ENCODE peak calls at places on chromosomes 5 and 9, in ten cellular contexts. P, Q, L, B, I, K, W, T, J and C are unnamed samples.

GRCh38 chr9:116074658-116075057 is 78.9 kb upstream of the PAPPA start:
- DNase-seq in P (no peak), Q (no peak), L (no peak), B (no peak), I (no peak), K (no peak), W (no peak), T (no peak), J (no peak), C (no peak)

GRCh38 chr9:29044959-29045358 is 1471.7 kb upstream of the C9orf72 start:
- DNase-seq in P (no peak), Q (no peak), L (no peak), B (no peak), I (no peak), K (no peak), W (no peak), T (no peak), J (no peak), C (no peak)

GRCh38 chr9:88596376-88596775 is 61.4 kb downstream of the NXNL2 start:
- DNase-seq in P (no peak), Q (no peak), L (no peak), B (no peak), I (no peak), K (no peak), W (no peak), T (no peak), J (no peak), C (no peak)

GRCh38 chr5:158884827-158885512 is 214.7 kb downstream of the EBF1 start:
- DNase-seq in P (no peak), Q (no peak), L (no peak), B (no peak), I (no peak), K (no peak), W (no peak), T (no peak), J (no peak), C (no peak)

GRCh38 chr9:81825831-81826540 is 102.2 kb upstream of the SPATA31D4 start:
- DNase-seq in P (no peak), Q (no peak), L (no peak), B (no peak), I (no peak), K (no peak), W (no peak), T (no peak), J (no peak), C (no peak)

GRCh38 chr5:68924490-68925145 is 169.2 kb upstream of the SLC30A5 start:
- DNase-seq in P (peak), Q (no peak), L (no peak), B (no peak), I (no peak), K (no peak), W (no peak), T (no peak), J (no peak), C (no peak)

GRCh38 chr5:147276497-147276896 is 41.7 kb downstream of the STK32A start:
- DNase-seq in P (no peak), Q (no peak), L (no peak), B (no peak), I (no peak), K (no peak), W (no peak), T (no peak), J (no peak), C (no peak)

GRCh38 chr9:72383978-72384709 is 19.1 kb upstream of the ZFAND5 start:
- DNase-seq in P (no peak), Q (no peak), L (no peak), B (no peak), I (no peak), K (no peak), W (no peak), T (no peak), J (no peak), C (no peak)

GRCh38 chr5:16855475-16855874 is 80.6 kb downstream of the MYO10 start:
- DNase-seq in P (no peak), Q (no peak), L (no peak), B (no peak), I (no peak), K (no peak), W (no peak), T (peak), J (no peak), C (no peak)

GRCh38 chr5:135491552-135492318 is 39.6 kb upstream of the TIFAB start:
- DNase-seq in P (no peak), Q (no peak), L (no peak), B (peak), I (no peak), K (peak), W (no peak), T (no peak), J (no peak), C (no peak)

GRCh38 chr5:125717209-125717608 is 706.0 kb upstream of the GRAMD2B start:
- DNase-seq in P (no peak), Q (no peak), L (no peak), B (no peak), I (no peak), K (no peak), W (no peak), T (no peak), J (no peak), C (no peak)

GRCh38 chr5:88957000-88957399 is 74.0 kb upstream of the MEF2C start:
- DNase-seq in P (no peak), Q (no peak), L (no peak), B (no peak), I (no peak), K (no peak), W (no peak), T (no peak), J (no peak), C (no peak)

GRCh38 chr5:90528704-90529233 is 615 bp downstream of the LYSMD3 start:
- DNase-seq in P (no peak), Q (no peak), L (no peak), B (no peak), I (no peak), K (no peak), W (peak), T (peak), J (no peak), C (peak)

GRCh38 chr9:92324451-92324850 is 699 bp downstream of the NOL8 start:
- DNase-seq in P (no peak), Q (no peak), L (no peak), B (no peak), I (no peak), K (no peak), W (no peak), T (no peak), J (no peak), C (no peak)

GRCh38 chr5:74422671-74423070 is 217.9 kb downstream of the ENC1 start:
- DNase-seq in P (no peak), Q (no peak), L (no peak), B (no peak), I (no peak), K (no peak), W (no peak), T (no peak), J (no peak), C (no peak)

GRCh38 chr5:109347252-109347888 is 62.4 kb downstream of the PJA2 start:
- DNase-seq in P (no peak), Q (no peak), L (no peak), B (no peak), I (no peak), K (no peak), W (no peak), T (no peak), J (no peak), C (no peak)

GRCh38 chr5:150616506-150616905 is 24.0 kb upstream of the SYNPO start:
- DNase-seq in P (no peak), Q (no peak), L (no peak), B (no peak), I (no peak), K (no peak), W (no peak), T (no peak), J (no peak), C (no peak)

GRCh38 chr9:70421272-70422180 is 7.1 kb upstream of the KLF9 start:
- DNase-seq in P (peak), Q (no peak), L (no peak), B (peak), I (no peak), K (peak), W (no peak), T (peak), J (peak), C (no peak)

GRCh38 chr5:10124287-10124686 is 125.4 kb downstream of the ATPSCKMT start:
- DNase-seq in P (no peak), Q (no peak), L (no peak), B (no peak), I (no peak), K (no peak), W (no peak), T (no peak), J (no peak), C (no peak)

GRCh38 chr5:126359884-126360283 is 63.3 kb upstream of the GRAMD2B start:
- DNase-seq in P (no peak), Q (no peak), L (no peak), B (no peak), I (no peak), K (no peak), W (no peak), T (no peak), J (no peak), C (no peak)

GRCh38 chr9:561430-561829 is 280.1 kb upstream of the DMRT1 start:
- DNase-seq in P (no peak), Q (no peak), L (no peak), B (no peak), I (no peak), K (no peak), W (no peak), T (no peak), J (no peak), C (no peak)

GRCh38 chr9:122125158-122125890 is 32.2 kb upstream of the TTLL11 start:
- DNase-seq in P (peak), Q (no peak), L (peak), B (peak), I (peak), K (peak), W (peak), T (peak), J (no peak), C (peak)

GRCh38 chr9:18114559-18114958 is 359.4 kb upstream of the ADAMTSL1 start:
- DNase-seq in P (no peak), Q (no peak), L (no peak), B (no peak), I (no peak), K (no peak), W (no peak), T (no peak), J (no peak), C (no peak)

GRCh38 chr5:131987251-131987650 is 24.2 kb downstream of the ACSL6 start:
- DNase-seq in P (no peak), Q (no peak), L (no peak), B (no peak), I (no peak), K (no peak), W (no peak), T (no peak), J (no peak), C (no peak)

GRCh38 chr5:20554001-20554400 is 566.0 kb upstream of the CDH18 start:
- DNase-seq in P (no peak), Q (no peak), L (no peak), B (no peak), I (no peak), K (no peak), W (no peak), T (no peak), J (no peak), C (no peak)

GRCh38 chr5:180784497-180785097 is 18.0 kb downstream of the MGAT1 start:
- DNase-seq in P (peak), Q (no peak), L (peak), B (peak), I (peak), K (peak), W (peak), T (peak), J (no peak), C (peak)

GRCh38 chr5:114367029-114367428 is 5.2 kb downstream of the KCNN2 start:
- DNase-seq in P (no peak), Q (no peak), L (no peak), B (no peak), I (no peak), K (no peak), W (no peak), T (peak), J (no peak), C (no peak)

GRCh38 chr9:108663381-108663876 is 192.4 kb downstream of the ACTL7B start:
- DNase-seq in P (no peak), Q (no peak), L (no peak), B (no peak), I (no peak), K (no peak), W (no peak), T (no peak), J (no peak), C (no peak)

GRCh38 chr5:78515665-78516064 is 132.9 kb downstream of the LHFPL2 start:
- DNase-seq in P (no peak), Q (no peak), L (no peak), B (no peak), I (no peak), K (no peak), W (no peak), T (no peak), J (no peak), C (no peak)

DNA sequence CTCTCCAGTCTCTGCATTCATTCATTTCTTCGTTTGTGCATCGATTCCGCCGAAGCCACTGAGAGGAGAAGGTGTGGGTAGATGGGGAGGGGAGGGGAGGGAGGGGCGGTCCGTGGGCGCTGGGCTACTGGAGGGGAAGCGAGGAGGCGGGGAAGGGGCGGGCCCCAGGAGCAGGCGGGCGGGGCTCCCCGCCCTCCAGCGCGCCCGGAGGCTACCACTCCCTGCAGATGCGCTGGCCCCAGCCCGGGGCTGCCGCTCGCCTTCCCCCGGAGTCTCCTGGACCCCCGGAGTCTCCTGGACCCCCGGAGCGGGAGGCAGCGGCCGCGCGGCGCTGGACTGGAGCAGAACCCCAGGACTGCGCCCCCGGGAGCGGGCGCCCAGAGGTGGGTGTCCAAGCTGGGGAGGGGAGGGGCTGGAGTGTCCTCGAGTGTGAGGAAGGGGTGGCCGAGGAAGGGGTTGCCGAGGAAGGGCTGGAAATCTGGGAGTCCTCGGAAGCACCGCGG is 159.4 kb downstream of the C9orf152 start:
- DNase-seq in P (peak), Q (peak), L (peak), B (peak), I (peak), K (peak), W (peak), T (peak), J (peak), C (peak)
- TF ChIP-seq POLR2A in P (no peak), Q (peak), L (peak), B (peak), I (no peak), K (peak), W (peak), T (peak), J (peak), C (peak)

DNA sequence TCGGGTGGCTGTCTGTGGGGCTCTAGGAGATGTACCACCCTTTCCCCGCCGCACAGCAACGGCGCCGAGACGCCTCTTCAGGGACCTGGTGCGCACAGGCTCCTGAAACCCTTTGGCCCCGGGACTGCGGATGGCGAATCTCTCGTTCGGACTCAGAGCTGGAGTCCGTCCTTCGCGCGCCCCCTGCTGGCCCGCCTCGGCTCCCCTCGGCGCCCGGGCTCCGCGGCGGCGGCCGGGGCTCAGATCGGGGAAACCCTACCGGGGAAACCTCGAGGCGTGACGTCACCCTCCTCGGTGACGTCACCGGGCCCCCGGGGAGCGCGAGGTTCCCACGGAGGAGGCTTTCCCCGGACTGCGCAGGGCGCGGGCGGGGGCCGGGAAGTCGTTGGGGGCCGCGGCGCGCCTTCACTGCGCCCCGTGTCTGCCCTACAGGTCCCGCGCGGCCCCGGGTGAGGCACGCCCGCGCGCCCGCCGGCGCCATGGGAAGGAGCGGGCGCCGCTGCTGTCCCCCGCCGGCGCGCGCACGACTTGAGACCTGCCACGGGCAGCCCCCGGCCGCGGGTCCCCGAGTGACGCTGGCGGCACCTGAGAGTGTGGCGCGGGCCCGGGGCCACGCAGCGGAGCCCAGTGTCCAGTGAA is 7.9 kb downstream of the PRR7 start:
- DNase-seq in P (peak), Q (peak), L (peak), B (peak), I (peak), K (peak), W (peak), T (peak), J (no peak), C (peak)
- TF ChIP-seq POLR2AphosphoS5 in P (peak), Q (no peak), L (peak), B (peak), I (peak), K (peak), W (peak), T (peak), J (no peak), C (no peak)

DNA sequence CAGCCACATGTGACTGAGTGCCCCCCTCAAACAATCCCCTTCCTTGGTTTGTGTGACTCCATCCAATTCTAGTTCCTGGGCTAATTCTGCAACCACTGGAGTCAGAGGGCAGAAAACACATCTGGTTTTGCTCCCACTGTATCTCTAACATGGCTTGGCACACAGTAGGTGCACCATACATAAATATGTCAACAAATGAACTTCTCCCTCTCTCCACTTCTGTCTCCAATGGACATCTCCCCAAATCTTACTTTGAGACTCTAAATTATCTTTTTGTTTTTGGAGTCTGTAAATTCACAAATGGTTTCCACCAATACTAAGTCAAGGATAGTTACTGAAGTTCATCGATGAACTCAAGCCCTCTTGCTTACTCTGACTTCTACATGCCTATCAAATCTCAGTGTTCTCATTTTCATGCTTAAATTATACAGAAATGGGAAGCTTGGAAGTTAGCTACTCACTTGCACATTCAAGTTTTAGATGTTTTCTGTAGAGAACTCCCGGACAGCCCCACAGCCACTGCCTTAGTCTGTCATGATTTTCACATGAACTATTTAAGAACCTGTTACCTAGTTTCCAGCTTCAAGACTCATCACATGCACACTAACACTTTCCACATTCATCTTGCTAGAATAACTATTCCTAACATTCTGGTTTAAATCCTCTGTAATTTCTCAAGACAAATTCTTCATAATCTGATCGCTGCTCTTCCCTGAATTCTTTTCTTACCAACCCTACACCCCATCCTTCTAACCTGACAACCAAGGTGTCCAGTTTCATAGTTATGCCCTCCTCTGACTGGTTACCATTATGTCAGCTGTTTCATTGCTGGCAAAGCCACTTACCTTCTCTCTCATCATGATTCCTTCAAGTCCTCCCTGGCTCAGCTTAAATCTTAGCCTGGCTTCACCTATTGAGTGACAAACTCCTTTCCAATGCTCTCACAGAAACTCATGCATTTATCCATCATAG is 6.0 kb downstream of the RPL37 start:
- DNase-seq in P (no peak), Q (no peak), L (no peak), B (no peak), I (no peak), K (no peak), W (no peak), T (no peak), J (no peak), C (no peak)
- TF ChIP-seq POLR2A in P (no peak), Q (no peak), L (no peak), B (peak), I (no peak), K (no peak), W (no peak), T (no peak), J (no peak), C (no peak)

GRCh38 chr9:135093111-135093510 is 5.6 kb downstream of the OLFM1 start:
- DNase-seq in P (no peak), Q (no peak), L (no peak), B (no peak), I (no peak), K (no peak), W (no peak), T (no peak), J (no peak), C (no peak)
- TF ChIP-seq POLR2AphosphoS5 in P (no peak), Q (no peak), L (no peak), B (no peak), I (no peak), K (no peak), W (no peak), T (no peak), J (no peak), C (no peak)

DNA sequence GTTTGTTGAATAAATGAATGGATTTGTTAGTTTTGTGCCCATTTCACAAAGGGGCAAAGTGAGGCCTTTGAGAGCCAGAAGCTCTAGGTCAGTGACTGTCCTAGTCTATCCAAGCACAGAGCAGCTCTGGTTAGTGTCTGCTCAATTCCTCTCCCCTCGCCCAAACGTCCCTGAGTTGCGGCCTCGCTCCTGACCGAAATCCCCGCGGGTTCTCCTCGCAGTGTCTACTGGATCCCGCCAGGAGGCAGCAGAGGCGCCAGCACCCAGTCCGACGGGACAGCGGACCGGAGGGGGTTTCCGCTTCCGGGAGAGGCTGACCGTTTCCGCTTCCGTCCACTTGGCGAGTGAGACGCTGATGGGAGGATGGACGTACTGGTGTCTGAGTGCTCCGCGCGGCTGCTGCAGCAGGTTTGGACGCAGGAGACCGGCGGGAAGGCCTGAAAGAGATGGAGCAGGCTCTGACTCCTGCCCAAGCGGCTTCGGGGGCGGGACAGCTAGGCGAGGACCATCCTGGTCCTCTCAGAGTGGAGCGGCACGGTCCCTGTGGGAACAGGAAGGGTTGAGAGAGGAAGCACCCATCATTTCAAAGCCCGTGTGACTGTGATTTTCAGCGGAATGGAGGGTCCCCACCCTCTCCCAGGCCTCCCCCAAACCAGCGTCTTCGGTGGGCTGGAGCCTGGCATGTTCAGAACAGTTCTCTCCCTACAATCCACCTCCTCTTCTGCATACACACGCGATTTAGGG is at the start of gene RARS1:
- DNase-seq in P (peak), Q (peak), L (peak), B (peak), I (peak), K (peak), W (peak), T (peak), J (no peak), C (peak)
- TF ChIP-seq POLR2A in P (peak), Q (peak), L (peak), B (no peak), I (peak), K (peak), W (peak), T (peak), J (no peak), C (peak)

GRCh38 chr5:140673187-140673976 is at the start of gene DND1:
- DNase-seq in P (no peak), Q (no peak), L (no peak), B (peak), I (no peak), K (no peak), W (no peak), T (no peak), J (no peak), C (no peak)
- TF ChIP-seq POLR2AphosphoS5 in P (no peak), Q (no peak), L (no peak), B (no peak), I (peak), K (no peak), W (no peak), T (no peak), J (no peak), C (peak)

GRCh38 chr9:131393622-131394463 is at the start of gene PRRC2B:
- DNase-seq in P (peak), Q (peak), L (peak), B (peak), I (peak), K (peak), W (peak), T (peak), J (no peak), C (peak)
- TF ChIP-seq POLR2A in P (no peak), Q (peak), L (no peak), B (peak), I (no peak), K (peak), W (peak), T (peak), J (no peak), C (peak)

GRCh38 chr5:35263266-35263665 is 33.0 kb upstream of the PRLR start:
- DNase-seq in P (no peak), Q (no peak), L (no peak), B (no peak), I (no peak), K (no peak), W (no peak), T (no peak), J (no peak), C (no peak)
- TF ChIP-seq POLR2AphosphoS5 in P (no peak), Q (no peak), L (no peak), B (no peak), I (no peak), K (no peak), W (no peak), T (no peak), J (no peak), C (no peak)